ENCODE peak calls at places on chromosomes 1 and 21, in five cellular contexts. One of them, this sample, is unnamed.
A peak's percentile ranks its signal among the peaks of the same experiment; 100 is the strongest.

GRCh38 chr1:100866041-100866900 is 28.4 kb downstream of the EXTL2 start:
- DNase-seq in iris pigment epithelial cell: peak; percentile 72
- DNase-seq in T-helper 1 cell: no peak
- DNase-seq in activated T-cell treated with anti-CD3 and anti-CD28 coated beads, Interleukin-2, amount 50 U/mL, for 72 hours: no peak
- DNase-seq in HTR-8/SVneo: no peak
- DNase-seq in this sample: no peak

GRCh38 chr21:14711287-14711686 is 165.2 kb upstream of the SAMSN1 start:
- DNase-seq in iris pigment epithelial cell: peak; percentile 10
- DNase-seq in T-helper 1 cell: no peak
- DNase-seq in activated T-cell treated with anti-CD3 and anti-CD28 coated beads, Interleukin-2, amount 50 U/mL, for 72 hours: no peak
- DNase-seq in HTR-8/SVneo: no peak
- DNase-seq in this sample: no peak

GRCh38 chr1:51622455-51622913 is 5.6 kb downstream of the OSBPL9 start:
- DNase-seq in activated T-cell treated with anti-CD3 and anti-CD28 coated beads, Interleukin-2, amount 50 U/mL, for 72 hours: no peak
- DNase-seq in T-helper 1 cell: no peak
- DNase-seq in HTR-8/SVneo: peak; percentile 46
- DNase-seq in iris pigment epithelial cell: peak; percentile 84
- DNase-seq in this sample: no peak

GRCh38 chr21:45463871-45464270 is 58.9 kb downstream of the COL18A1 start:
- DNase-seq in HTR-8/SVneo: no peak
- DNase-seq in iris pigment epithelial cell: no peak
- DNase-seq in T-helper 1 cell: no peak
- DNase-seq in activated T-cell treated with anti-CD3 and anti-CD28 coated beads, Interleukin-2, amount 50 U/mL, for 72 hours: no peak
- DNase-seq in this sample: no peak

GRCh38 chr1:227896710-227897655 is 50.7 kb downstream of the WNT9A start:
- DNase-seq in iris pigment epithelial cell: no peak
- DNase-seq in HTR-8/SVneo: no peak
- DNase-seq in activated T-cell treated with anti-CD3 and anti-CD28 coated beads, Interleukin-2, amount 50 U/mL, for 72 hours: no peak
- DNase-seq in T-helper 1 cell: peak; percentile 4
- DNase-seq in this sample: peak; percentile 11

GRCh38 chr1:53550201-53550741 is 91.1 kb downstream of the DMRTB1 start:
- DNase-seq in iris pigment epithelial cell: peak; percentile 27
- DNase-seq in T-helper 1 cell: no peak
- DNase-seq in HTR-8/SVneo: no peak
- DNase-seq in activated T-cell treated with anti-CD3 and anti-CD28 coated beads, Interleukin-2, amount 50 U/mL, for 72 hours: no peak
- DNase-seq in this sample: no peak

GRCh38 chr1:6098303-6099215 is 52.9 kb downstream of the KCNAB2 start:
- DNase-seq in iris pigment epithelial cell: no peak
- DNase-seq in activated T-cell treated with anti-CD3 and anti-CD28 coated beads, Interleukin-2, amount 50 U/mL, for 72 hours: no peak
- DNase-seq in HTR-8/SVneo: no peak
- DNase-seq in T-helper 1 cell: no peak
- DNase-seq in this sample: no peak

GRCh38 chr21:42556960-42557359 is 43.3 kb downstream of the SLC37A1 start:
- DNase-seq in HTR-8/SVneo: no peak
- DNase-seq in activated T-cell treated with anti-CD3 and anti-CD28 coated beads, Interleukin-2, amount 50 U/mL, for 72 hours: no peak
- DNase-seq in T-helper 1 cell: no peak
- DNase-seq in iris pigment epithelial cell: no peak
- DNase-seq in this sample: no peak

GRCh38 chr1:2583871-2584341 is 2.7 kb upstream of the PRXL2B start:
- DNase-seq in iris pigment epithelial cell: no peak
- DNase-seq in activated T-cell treated with anti-CD3 and anti-CD28 coated beads, Interleukin-2, amount 50 U/mL, for 72 hours: peak; percentile 56
- DNase-seq in T-helper 1 cell: no peak
- DNase-seq in HTR-8/SVneo: no peak
- DNase-seq in this sample: no peak

GRCh38 chr1:86756062-86756406 is 51.7 kb downstream of the SH3GLB1 start:
- DNase-seq in activated T-cell treated with anti-CD3 and anti-CD28 coated beads, Interleukin-2, amount 50 U/mL, for 72 hours: no peak
- DNase-seq in HTR-8/SVneo: no peak
- DNase-seq in iris pigment epithelial cell: no peak
- DNase-seq in T-helper 1 cell: no peak
- DNase-seq in this sample: no peak

GRCh38 chr1:214332950-214333798 is 52.2 kb downstream of the SMYD2 start:
- DNase-seq in T-helper 1 cell: no peak
- DNase-seq in HTR-8/SVneo: peak; percentile 69
- DNase-seq in activated T-cell treated with anti-CD3 and anti-CD28 coated beads, Interleukin-2, amount 50 U/mL, for 72 hours: peak; percentile 64
- DNase-seq in iris pigment epithelial cell: peak; percentile 59
- DNase-seq in this sample: peak; percentile 17

GRCh38 chr1:176206006-176206960 is 803 bp downstream of the COP1 start:
- DNase-seq in iris pigment epithelial cell: peak; percentile 48
- DNase-seq in HTR-8/SVneo: peak; percentile 41
- DNase-seq in activated T-cell treated with anti-CD3 and anti-CD28 coated beads, Interleukin-2, amount 50 U/mL, for 72 hours: peak; percentile 48
- DNase-seq in T-helper 1 cell: peak; percentile 11
- DNase-seq in this sample: peak; percentile 64

GRCh38 chr1:74468982-74469603 is 43.3 kb downstream of the LRRC53 start:
- DNase-seq in activated T-cell treated with anti-CD3 and anti-CD28 coated beads, Interleukin-2, amount 50 U/mL, for 72 hours: no peak
- DNase-seq in T-helper 1 cell: no peak
- DNase-seq in HTR-8/SVneo: peak; percentile 1
- DNase-seq in iris pigment epithelial cell: peak; percentile 38
- DNase-seq in this sample: no peak

GRCh38 chr1:24903955-24904730 is 25.9 kb downstream of the RUNX3 start:
- DNase-seq in T-helper 1 cell: no peak
- DNase-seq in HTR-8/SVneo: no peak
- DNase-seq in iris pigment epithelial cell: no peak
- DNase-seq in activated T-cell treated with anti-CD3 and anti-CD28 coated beads, Interleukin-2, amount 50 U/mL, for 72 hours: peak; percentile 2
- DNase-seq in this sample: peak; percentile 18

GRCh38 chr1:230517786-230518185 is 91.7 kb upstream of the PGBD5 start:
- DNase-seq in activated T-cell treated with anti-CD3 and anti-CD28 coated beads, Interleukin-2, amount 50 U/mL, for 72 hours: no peak
- DNase-seq in T-helper 1 cell: no peak
- DNase-seq in HTR-8/SVneo: no peak
- DNase-seq in iris pigment epithelial cell: no peak
- DNase-seq in this sample: no peak

GRCh38 chr1:50109647-50110075 is 941 bp downstream of the ELAVL4 start:
- DNase-seq in activated T-cell treated with anti-CD3 and anti-CD28 coated beads, Interleukin-2, amount 50 U/mL, for 72 hours: no peak
- DNase-seq in HTR-8/SVneo: no peak
- DNase-seq in iris pigment epithelial cell: peak; percentile 10
- DNase-seq in T-helper 1 cell: no peak
- DNase-seq in this sample: no peak

GRCh38 chr1:63888984-63889383 is 115.2 kb downstream of the ROR1 start:
- DNase-seq in iris pigment epithelial cell: no peak
- DNase-seq in activated T-cell treated with anti-CD3 and anti-CD28 coated beads, Interleukin-2, amount 50 U/mL, for 72 hours: no peak
- DNase-seq in T-helper 1 cell: no peak
- DNase-seq in HTR-8/SVneo: no peak
- DNase-seq in this sample: no peak

GRCh38 chr1:113903496-113904291 is 905 bp downstream of the AP4B1 start:
- DNase-seq in iris pigment epithelial cell: no peak
- DNase-seq in activated T-cell treated with anti-CD3 and anti-CD28 coated beads, Interleukin-2, amount 50 U/mL, for 72 hours: peak; percentile 11
- DNase-seq in T-helper 1 cell: no peak
- DNase-seq in HTR-8/SVneo: no peak
- DNase-seq in this sample: peak; percentile 19

GRCh38 chr1:211551628-211552465 is 27.1 kb downstream of the SLC30A1 start:
- DNase-seq in iris pigment epithelial cell: peak; percentile 94
- DNase-seq in T-helper 1 cell: no peak
- DNase-seq in HTR-8/SVneo: peak; percentile 87
- DNase-seq in activated T-cell treated with anti-CD3 and anti-CD28 coated beads, Interleukin-2, amount 50 U/mL, for 72 hours: no peak
- DNase-seq in this sample: no peak

GRCh38 chr1:227544677-227545076 is 18.7 kb upstream of the ZNF678 start:
- DNase-seq in HTR-8/SVneo: no peak
- DNase-seq in iris pigment epithelial cell: no peak
- DNase-seq in activated T-cell treated with anti-CD3 and anti-CD28 coated beads, Interleukin-2, amount 50 U/mL, for 72 hours: no peak
- DNase-seq in T-helper 1 cell: no peak
- DNase-seq in this sample: no peak

GRCh38 chr1:43402055-43402865 is 12.6 kb downstream of the SZT2 start:
- DNase-seq in iris pigment epithelial cell: no peak
- DNase-seq in activated T-cell treated with anti-CD3 and anti-CD28 coated beads, Interleukin-2, amount 50 U/mL, for 72 hours: no peak
- DNase-seq in T-helper 1 cell: no peak
- DNase-seq in HTR-8/SVneo: no peak
- DNase-seq in this sample: no peak

GRCh38 chr1:147853391-147853790 is 49.2 kb upstream of the GJA8 start:
- DNase-seq in iris pigment epithelial cell: peak; percentile 34
- DNase-seq in activated T-cell treated with anti-CD3 and anti-CD28 coated beads, Interleukin-2, amount 50 U/mL, for 72 hours: no peak
- DNase-seq in T-helper 1 cell: no peak
- DNase-seq in HTR-8/SVneo: no peak
- DNase-seq in this sample: no peak

GRCh38 chr1:74570797-74571492 is 58.5 kb upstream of the LRRC53 start:
- DNase-seq in activated T-cell treated with anti-CD3 and anti-CD28 coated beads, Interleukin-2, amount 50 U/mL, for 72 hours: no peak
- DNase-seq in T-helper 1 cell: no peak
- DNase-seq in HTR-8/SVneo: no peak
- DNase-seq in iris pigment epithelial cell: no peak
- DNase-seq in this sample: no peak